ENCODE peak calls at places on chromosomes 2 and 18, in five cellular contexts. B is K562, V is HepG2, C is GM12878, G is SK-N-SH. P is an unnamed sample.

GRCh38 chr18:7141287-7141686 is 23.7 kb upstream of the LAMA1 start:
- DNase-seq in V (no peak), B (no peak), G (no peak), C (no peak), P (no peak)

GRCh38 chr2:80117401-80117800 is 187.2 kb downstream of the LRRTM1 start:
- DNase-seq in B (no peak), G (no peak), V (no peak), C (no peak), P (no peak)

GRCh38 chr18:68376931-68377330 is 338.0 kb downstream of the TMX3 start:
- DNase-seq in C (no peak), B (no peak), V (no peak), G (no peak), P (no peak)

GRCh38 chr2:182049330-182049729 is 63.7 kb downstream of the PPP1R1C start:
- DNase-seq in V (no peak), B (no peak), G (no peak), C (no peak), P (no peak)

GRCh38 chr2:19358242-19359020 is at the start of gene OSR1:
- DNase-seq in G (peak; percentile 70), B (no peak), V (peak; percentile 53), C (no peak), P (peak; percentile 84)

GRCh38 chr18:12821408-12821807 is 62.6 kb downstream of the PTPN2 start:
- DNase-seq in C (no peak), B (no peak), G (no peak), V (no peak), P (no peak)

GRCh38 chr2:54636425-54637139 is 86.9 kb upstream of the EML6 start:
- DNase-seq in C (no peak), B (no peak), G (no peak), V (no peak), P (no peak)

GRCh38 chr2:67938053-67938452 is 124.8 kb downstream of the C1D start:
- DNase-seq in V (no peak), G (no peak), B (no peak), C (no peak), P (no peak)

GRCh38 chr18:8982416-8983183 is 119.9 kb upstream of the NDUFV2 start:
- DNase-seq in B (peak; percentile 40), G (peak; percentile 61), C (no peak), V (peak; percentile 60), P (no peak)

GRCh38 chr2:64482765-64483504 is 29.0 kb downstream of the LGALSL start:
- DNase-seq in C (no peak), V (no peak), B (no peak), G (peak; percentile 41), P (no peak)

GRCh38 chr2:159882069-159882468 is 84.1 kb upstream of the CD302 start:
- DNase-seq in V (no peak), G (peak; percentile 33), C (no peak), B (no peak), P (no peak)

GRCh38 chr18:34738173-34738894 is 28.2 kb downstream of the DTNA start:
- DNase-seq in B (no peak), C (no peak), V (peak; percentile 39), G (no peak), P (no peak)

GRCh38 chr2:233353769-233354499 is at the start of gene DGKD:
- DNase-seq in V (peak; percentile 79), C (no peak), B (peak; percentile 90), G (peak; percentile 99), P (no peak)

GRCh38 chr2:64348386-64349142 is 105.4 kb upstream of the LGALSL start:
- DNase-seq in V (no peak), G (no peak), C (no peak), B (no peak), P (no peak)

GRCh38 chr2:22817197-22817596 is 567.8 kb upstream of the KLHL29 start:
- DNase-seq in B (no peak), C (no peak), V (no peak), G (no peak), P (no peak)

GRCh38 chr2:143948710-143949109 is 571.2 kb downstream of the ZEB2 start:
- DNase-seq in G (no peak), V (no peak), B (no peak), C (no peak), P (no peak)

GRCh38 chr18:46650681-46651080 is 6.3 kb downstream of the LOXHD1 start:
- DNase-seq in B (no peak), V (no peak), C (no peak), G (no peak), P (no peak)

GRCh38 chr2:120064664-120065063 is 51.8 kb downstream of the EPB41L5 start:
- DNase-seq in C (no peak), G (no peak), V (no peak), B (no peak), P (no peak)

GRCh38 chr2:235087812-235088607 is 136.2 kb downstream of the SH3BP4 start:
- DNase-seq in V (no peak), B (no peak), C (no peak), G (peak; percentile 39), P (no peak)

GRCh38 chr2:239773377-239774141 is 251.6 kb downstream of the NDUFA10 start:
- DNase-seq in C (no peak), G (no peak), B (no peak), V (no peak), P (no peak)

GRCh38 chr2:2575870-2576386 is 244.9 kb upstream of the MYT1L start:
- DNase-seq in C (no peak), G (no peak), B (no peak), V (no peak), P (no peak)

GRCh38 chr2:143937563-143938346 is 582.2 kb downstream of the ZEB2 start:
- DNase-seq in B (no peak), V (no peak), G (peak; percentile 64), C (no peak), P (no peak)

GRCh38 chr18:5646739-5647138 is 102.9 kb upstream of the EPB41L3 start:
- DNase-seq in V (no peak), B (no peak), G (no peak), C (no peak), P (no peak)

GRCh38 chr2:173272895-173273294 is 81.8 kb upstream of the CDCA7 start:
- DNase-seq in G (no peak), V (no peak), B (no peak), C (no peak), P (no peak)

GRCh38 chr2:173399229-173399628 is 44.6 kb downstream of the CDCA7 start:
- DNase-seq in G (no peak), V (no peak), C (no peak), B (no peak), P (no peak)

GRCh38 chr2:227818569-227819397 is 5.1 kb downstream of the CCL20 start:
- DNase-seq in B (no peak), V (peak; percentile 100), G (no peak), C (no peak), P (no peak)

GRCh38 chr2:8849322-8849721 is 11.9 kb upstream of the KIDINS220 start:
- DNase-seq in C (no peak), V (no peak), B (no peak), G (no peak), P (no peak)

GRCh38 chr2:159545080-159545479 is 71.3 kb downstream of the BAZ2B start:
- DNase-seq in V (no peak), G (no peak), C (no peak), B (no peak), P (no peak)

GRCh38 chr2:119421731-119422130 is 9.9 kb upstream of the TMEM37 start:
- DNase-seq in B (no peak), V (no peak), G (no peak), C (no peak), P (no peak)

GRCh38 chr2:185381631-185382030 is 357.0 kb upstream of the FSIP2 start:
- DNase-seq in B (no peak), V (no peak), G (no peak), C (no peak), P (no peak)

GRCh38 chr2:232981356-232981755 is 31.7 kb downstream of the NGEF start:
- DNase-seq in C (no peak), V (no peak), G (no peak), B (no peak), P (no peak)

GRCh38 chr2:74849228-74849892 is 15.4 kb downstream of the HK2 start:
- DNase-seq in B (no peak), C (peak; percentile 62), V (no peak), G (no peak), P (no peak)
- TF ChIP-seq TAF1 in B (no peak), C (no peak), V (no peak), G (no peak), P (no peak)

GRCh38 chr18:10524507-10525425 is 1.1 kb upstream of the NAPG start:
- DNase-seq in C (no peak), B (no peak), V (peak; percentile 75), G (no peak), P (no peak)
- TF ChIP-seq SIN3A in C (no peak), B (no peak), V (no peak), G (no peak), P (no peak)

GRCh38 chr2:166862582-166863132 is 25.6 kb upstream of the XIRP2 start:
- DNase-seq in B (no peak), C (no peak), G (no peak), V (no peak), P (no peak)

DNA sequence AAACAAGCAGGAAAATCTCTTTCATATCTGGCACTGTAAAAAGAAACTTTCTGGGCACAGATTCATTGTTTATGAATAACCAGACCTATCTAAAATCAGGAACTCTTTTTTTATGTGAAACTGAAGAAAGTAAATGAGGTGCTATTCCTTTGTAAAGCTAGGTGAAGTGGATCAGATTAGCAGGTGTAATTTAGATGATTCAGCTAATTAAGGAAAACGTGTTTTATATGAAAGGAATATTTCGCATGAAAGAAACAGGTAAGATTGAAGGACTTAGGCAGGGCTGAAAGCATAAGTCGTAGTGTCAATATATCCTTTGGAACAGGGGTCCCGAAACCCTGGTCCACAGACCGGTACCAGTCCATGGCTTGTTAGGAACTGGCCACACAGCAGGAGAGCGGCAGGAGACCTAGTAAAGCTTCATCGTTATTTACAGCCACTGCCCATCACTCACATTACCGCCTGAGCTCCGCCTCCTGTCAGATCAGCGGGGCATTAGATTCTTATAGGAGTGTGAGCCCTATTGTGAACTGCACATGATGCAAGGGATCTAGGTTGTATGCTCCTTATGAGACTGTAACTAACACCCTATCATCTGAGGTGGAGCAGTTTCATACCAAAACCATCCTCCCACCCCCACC is 20.3 kb upstream of the XIRP2 start:
- DNase-seq in V (no peak), G (no peak), B (no peak), C (no peak), P (no peak)
- TF ChIP-seq TAF1 in V (no peak), G (no peak), B (no peak), C (no peak), P (no peak)

DNA sequence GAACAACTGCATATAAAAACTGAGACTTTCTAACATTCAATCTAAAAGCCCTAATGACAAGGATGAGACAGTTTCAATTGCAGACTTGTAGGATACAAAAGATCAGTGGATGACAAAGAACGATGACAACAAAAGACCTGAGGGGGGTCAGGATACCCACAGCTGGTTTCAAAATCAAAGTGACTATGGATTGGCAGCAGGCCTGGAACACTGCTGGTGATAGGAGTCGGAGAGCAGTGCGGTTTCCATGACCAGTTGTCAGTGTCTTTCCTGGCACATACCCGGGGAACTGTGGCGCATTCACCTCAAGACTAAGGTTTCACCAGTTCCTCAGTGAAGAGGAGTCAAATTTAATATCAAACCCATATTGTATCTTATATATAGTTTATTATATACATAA is 42.0 kb downstream of the EHD3 start:
- DNase-seq in G (peak; percentile 58), V (no peak), C (no peak), B (no peak), P (no peak)
- TF ChIP-seq SIN3A in G (no peak), V (no peak), C (no peak), B (no peak), P (no peak)